ENCODE peak calls at places on chromosomes 12 and 14, in four cellular contexts. One of them, this sample, is unnamed.

GRCh38 chr14:60061371-60061770 is 30.4 kb upstream of the PCNX4 start:
- DNase-seq in posterior cingulate gyrus: no peak
- DNase-seq in lung: no peak
- DNase-seq in dorsolateral prefrontal cortex: no peak
- DNase-seq in this sample: peak

GRCh38 chr12:45730842-45731336 is 1.4 kb downstream of the ARID2 start:
- DNase-seq in posterior cingulate gyrus: no peak
- DNase-seq in lung: no peak
- DNase-seq in dorsolateral prefrontal cortex: no peak
- DNase-seq in this sample: peak

GRCh38 chr14:37343307-37344094 is 145.8 kb downstream of the MIPOL1 start:
- DNase-seq in posterior cingulate gyrus: no peak
- DNase-seq in lung: no peak
- DNase-seq in dorsolateral prefrontal cortex: no peak
- DNase-seq in this sample: no peak

GRCh38 chr12:59823535-59823934 is 227.7 kb downstream of the SLC16A7 start:
- DNase-seq in posterior cingulate gyrus: no peak
- DNase-seq in lung: no peak
- DNase-seq in dorsolateral prefrontal cortex: no peak
- DNase-seq in this sample: peak

GRCh38 chr14:54189358-54190354 is 207.2 kb upstream of the CDKN3 start:
- DNase-seq in posterior cingulate gyrus: no peak
- DNase-seq in lung: no peak
- DNase-seq in dorsolateral prefrontal cortex: no peak
- DNase-seq in this sample: peak

GRCh38 chr14:104161601-104162367 is 23.4 kb downstream of the KIF26A start:
- DNase-seq in posterior cingulate gyrus: no peak
- DNase-seq in lung: no peak
- DNase-seq in dorsolateral prefrontal cortex: no peak
- DNase-seq in this sample: no peak

GRCh38 chr12:115998789-115999478 is 278.6 kb downstream of the MED13L start:
- DNase-seq in posterior cingulate gyrus: no peak
- DNase-seq in lung: no peak
- DNase-seq in dorsolateral prefrontal cortex: no peak
- DNase-seq in this sample: no peak

GRCh38 chr14:69708586-69709169 is 58.3 kb upstream of the SRSF5 start:
- DNase-seq in posterior cingulate gyrus: peak
- DNase-seq in lung: no peak
- DNase-seq in dorsolateral prefrontal cortex: peak
- DNase-seq in this sample: no peak

GRCh38 chr14:23605931-23606585 is 27.5 kb upstream of the JPH4 start:
- DNase-seq in posterior cingulate gyrus: peak
- DNase-seq in lung: no peak
- DNase-seq in dorsolateral prefrontal cortex: no peak
- DNase-seq in this sample: peak

GRCh38 chr12:19757317-19757877 is 318.1 kb downstream of the AEBP2 start:
- DNase-seq in posterior cingulate gyrus: no peak
- DNase-seq in lung: no peak
- DNase-seq in dorsolateral prefrontal cortex: no peak
- DNase-seq in this sample: peak

GRCh38 chr14:21263284-21264024 is 5.8 kb downstream of the HNRNPC start:
- DNase-seq in posterior cingulate gyrus: no peak
- DNase-seq in lung: no peak
- DNase-seq in dorsolateral prefrontal cortex: no peak
- DNase-seq in this sample: no peak

GRCh38 chr12:83823386-83824045 is 1089.1 kb downstream of the SLC6A15 start:
- DNase-seq in posterior cingulate gyrus: no peak
- DNase-seq in lung: no peak
- DNase-seq in dorsolateral prefrontal cortex: no peak
- DNase-seq in this sample: peak

GRCh38 chr14:24092110-24092959 is 1.8 kb upstream of the PCK2 start:
- DNase-seq in posterior cingulate gyrus: no peak
- DNase-seq in lung: no peak
- DNase-seq in dorsolateral prefrontal cortex: no peak
- DNase-seq in this sample: no peak

GRCh38 chr12:117036547-117036946 is 62.7 kb downstream of the TESC start:
- DNase-seq in posterior cingulate gyrus: no peak
- DNase-seq in lung: no peak
- DNase-seq in dorsolateral prefrontal cortex: no peak
- DNase-seq in this sample: no peak

GRCh38 chr12:82517808-82518207 is 159.5 kb downstream of the METTL25 start:
- DNase-seq in posterior cingulate gyrus: no peak
- DNase-seq in lung: no peak
- DNase-seq in dorsolateral prefrontal cortex: no peak
- DNase-seq in this sample: no peak

GRCh38 chr14:73250781-73251500 is 13.6 kb downstream of the PAPLN start:
- DNase-seq in posterior cingulate gyrus: no peak
- DNase-seq in lung: no peak
- DNase-seq in dorsolateral prefrontal cortex: no peak
- DNase-seq in this sample: no peak

GRCh38 chr14:105333613-105334364 is 19.2 kb downstream of the PACS2 start:
- DNase-seq in posterior cingulate gyrus: no peak
- DNase-seq in lung: no peak
- DNase-seq in dorsolateral prefrontal cortex: no peak
- DNase-seq in this sample: no peak

GRCh38 chr12:95429172-95429510 is 44.8 kb upstream of the METAP2 start:
- DNase-seq in posterior cingulate gyrus: no peak
- DNase-seq in lung: no peak
- DNase-seq in dorsolateral prefrontal cortex: no peak
- DNase-seq in this sample: no peak

This sample was measured in mammary epithelial cell.